ENCODE peak calls at places on chromosomes 13 and 19, in six cellular contexts. K, J, B, Q, E and O are unnamed samples.

GRCh38 chr19:29775575-29775900 is 36.3 kb upstream of the CCNE1 start:
- DNase-seq in K (no peak), J (no peak), B (no peak), Q (no peak), E (no peak), O (no peak)

GRCh38 chr13:90105276-90105675 is 1242.2 kb upstream of the MIR17HG start:
- DNase-seq in K (no peak), J (peak), B (no peak), Q (no peak), E (peak), O (peak)

GRCh38 chr13:34466301-34466700 is 475.8 kb upstream of the NBEA start:
- DNase-seq in K (no peak), J (no peak), B (no peak), Q (no peak), E (no peak), O (no peak)

GRCh38 chr19:36331353-36332228 is 47.4 kb downstream of the ZFP14 start:
- DNase-seq in K (peak), J (peak), B (peak), Q (peak), E (peak), O (peak)

GRCh38 chr19:3024509-3024869 is 4.6 kb downstream of the TLE2 start:
- DNase-seq in K (no peak), J (no peak), B (no peak), Q (no peak), E (no peak), O (no peak)

GRCh38 chr19:29668746-29669609 is 3.7 kb downstream of the PLEKHF1 start:
- DNase-seq in K (no peak), J (no peak), B (no peak), Q (no peak), E (no peak), O (no peak)

GRCh38 chr19:14977128-14977527 is 2.5 kb downstream of the SLC1A6 start:
- DNase-seq in K (no peak), J (no peak), B (no peak), Q (no peak), E (no peak), O (no peak)

GRCh38 chr13:72886272-72887062 is 104.5 kb downstream of the PIBF1 start:
- DNase-seq in K (no peak), J (peak), B (no peak), Q (no peak), E (no peak), O (peak)

GRCh38 chr19:10007811-10008211 is 2.5 kb downstream of the COL5A3 start:
- DNase-seq in K (no peak), J (peak), B (no peak), Q (no peak), E (peak), O (peak)

GRCh38 chr13:45492538-45492937 is 27.8 kb downstream of the COG3 start:
- DNase-seq in K (no peak), J (peak), B (no peak), Q (no peak), E (no peak), O (peak)

GRCh38 chr13:44713793-44714469 is 137.8 kb upstream of the TSC22D1 start:
- DNase-seq in K (no peak), J (peak), B (no peak), Q (no peak), E (peak), O (peak)

GRCh38 chr19:56403764-56404704 is at the start of gene ZNF583:
- DNase-seq in K (peak), J (peak), B (peak), Q (peak), E (peak), O (peak)

GRCh38 chr19:10817291-10818038 is 18.5 kb downstream of the TMED1 start:
- DNase-seq in K (peak), J (peak), B (no peak), Q (peak), E (peak), O (peak)

GRCh38 chr13:98171806-98172569 is 5.1 kb downstream of the RNF113B start:
- DNase-seq in K (peak), J (peak), B (no peak), Q (peak), E (no peak), O (peak)

GRCh38 chr13:42174344-42175162 is 97.4 kb upstream of the AKAP11 start:
- DNase-seq in K (no peak), J (peak), B (no peak), Q (no peak), E (peak), O (no peak)

GRCh38 chr19:55750715-55751114 is 8.2 kb upstream of the RFPL4A start:
- DNase-seq in K (no peak), J (no peak), B (no peak), Q (no peak), E (no peak), O (no peak)

GRCh38 chr13:36998624-36999041 is 507 bp downstream of the ALG5 start:
- DNase-seq in K (peak), J (no peak), B (no peak), Q (no peak), E (no peak), O (peak)

GRCh38 chr19:28737526-28737925 is 475.4 kb downstream of the UQCRFS1 start:
- DNase-seq in K (no peak), J (no peak), B (no peak), Q (no peak), E (no peak), O (no peak)

GRCh38 chr19:10120538-10121198 is 969 bp upstream of the EIF3G start:
- DNase-seq in K (no peak), J (peak), B (no peak), Q (no peak), E (peak), O (peak)

GRCh38 chr13:97978661-97979450 is 25.4 kb downstream of the IPO5 start:
- DNase-seq in K (no peak), J (peak), B (no peak), Q (no peak), E (no peak), O (peak)

GRCh38 chr19:33124207-33125098 is 7.5 kb upstream of the WDR88 start:
- DNase-seq in K (no peak), J (no peak), B (no peak), Q (no peak), E (no peak), O (no peak)

GRCh38 chr19:17334414-17335409 is at the start of gene ANO8:
- DNase-seq in K (peak), J (peak), B (peak), Q (peak), E (peak), O (peak)

GRCh38 chr13:99722931-99723330 is 221.7 kb downstream of the TM9SF2 start:
- DNase-seq in K (no peak), J (no peak), B (no peak), Q (no peak), E (no peak), O (no peak)

GRCh38 chr19:1807695-1808394 is 4.2 kb downstream of the ATP8B3 start:
- DNase-seq in K (peak), J (no peak), B (no peak), Q (no peak), E (no peak), O (no peak)

GRCh38 chr19:2113436-2114211 is 16.9 kb downstream of the IZUMO4 start:
- DNase-seq in K (no peak), J (no peak), B (no peak), Q (no peak), E (no peak), O (peak)

GRCh38 chr13:57375876-57376275 is 208.9 kb downstream of the PRR20E start:
- DNase-seq in K (no peak), J (no peak), B (no peak), Q (no peak), E (no peak), O (no peak)

GRCh38 chr19:15539638-15540037 is 31.3 kb downstream of the CYP4F22 start:
- DNase-seq in K (no peak), J (no peak), B (no peak), Q (no peak), E (no peak), O (no peak)

GRCh38 chr13:112444001-112444311 is 67.8 kb downstream of the SPACA7 start:
- DNase-seq in K (peak), J (peak), B (no peak), Q (no peak), E (no peak), O (peak)

GRCh38 chr19:28296506-28296905 is 916.4 kb downstream of the UQCRFS1 start:
- DNase-seq in K (no peak), J (no peak), B (no peak), Q (no peak), E (peak), O (peak)

GRCh38 chr13:20037908-20038307 is 79.4 kb downstream of the ZMYM2 start:
- DNase-seq in K (no peak), J (no peak), B (no peak), Q (no peak), E (no peak), O (no peak)

GRCh38 chr13:19155321-19155861 is 26.2 kb downstream of the TUBA3C start:
- DNase-seq in K (no peak), J (no peak), B (no peak), Q (no peak), E (no peak), O (no peak)

GRCh38 chr13:22106058-22106457 is 435.2 kb downstream of the FGF9 start:
- DNase-seq in K (no peak), J (no peak), B (no peak), Q (no peak), E (no peak), O (no peak)

GRCh38 chr13:80313668-80314278 is 27.2 kb downstream of the SPRY2 start:
- DNase-seq in K (no peak), J (peak), B (no peak), Q (no peak), E (no peak), O (no peak)

GRCh38 chr19:36032251-36033104 is at the start of gene CLIP3:
- DNase-seq in K (peak), J (peak), B (no peak), Q (no peak), E (no peak), O (peak)

DNA sequence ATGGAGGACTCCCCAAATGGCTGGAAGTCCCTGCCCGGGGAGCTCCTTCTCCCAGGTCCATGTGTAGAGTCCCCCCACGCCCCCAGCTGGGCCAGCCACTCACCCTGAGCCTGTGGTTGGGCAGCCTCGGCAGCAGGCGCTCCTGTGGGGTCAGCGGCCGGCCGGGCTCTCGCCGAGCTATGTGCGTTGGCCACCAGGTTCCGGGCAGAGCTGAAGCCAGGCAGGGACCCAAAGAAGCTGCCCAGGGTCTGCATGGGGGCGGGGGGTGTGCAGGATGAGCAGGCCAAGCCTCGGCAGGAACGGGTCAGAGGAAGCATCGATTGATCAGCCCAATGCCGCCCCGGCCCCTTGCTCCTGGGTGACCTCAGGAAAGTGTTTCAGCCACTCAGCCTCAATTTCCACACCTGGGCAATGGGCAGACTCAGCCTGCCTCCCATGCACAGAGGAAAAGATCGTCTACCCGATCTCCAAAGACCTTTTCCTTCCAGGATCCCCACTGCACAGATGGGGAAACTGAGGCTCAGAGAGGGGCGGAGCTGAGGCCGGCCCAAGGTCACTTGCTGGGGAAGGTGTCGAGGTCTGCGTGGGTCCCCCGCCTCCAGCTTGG is 732 bp downstream of the PLIN4 start:
- DNase-seq in K (no peak), J (no peak), B (no peak), Q (no peak), E (no peak), O (no peak)
- H3K4me3 ChIP-seq in K (no peak), J (peak), B (no peak), Q (no peak), E (no peak), O (no peak)

GRCh38 chr19:44007473-44007872 is 4.7 kb downstream of the ZNF230 start:
- DNase-seq in K (no peak), J (no peak), B (no peak), Q (no peak), E (no peak), O (no peak)
- TF ChIP-seq CTCF in K (no peak), J (no peak), B (no peak), Q (no peak), E (no peak), O (no peak)

DNA sequence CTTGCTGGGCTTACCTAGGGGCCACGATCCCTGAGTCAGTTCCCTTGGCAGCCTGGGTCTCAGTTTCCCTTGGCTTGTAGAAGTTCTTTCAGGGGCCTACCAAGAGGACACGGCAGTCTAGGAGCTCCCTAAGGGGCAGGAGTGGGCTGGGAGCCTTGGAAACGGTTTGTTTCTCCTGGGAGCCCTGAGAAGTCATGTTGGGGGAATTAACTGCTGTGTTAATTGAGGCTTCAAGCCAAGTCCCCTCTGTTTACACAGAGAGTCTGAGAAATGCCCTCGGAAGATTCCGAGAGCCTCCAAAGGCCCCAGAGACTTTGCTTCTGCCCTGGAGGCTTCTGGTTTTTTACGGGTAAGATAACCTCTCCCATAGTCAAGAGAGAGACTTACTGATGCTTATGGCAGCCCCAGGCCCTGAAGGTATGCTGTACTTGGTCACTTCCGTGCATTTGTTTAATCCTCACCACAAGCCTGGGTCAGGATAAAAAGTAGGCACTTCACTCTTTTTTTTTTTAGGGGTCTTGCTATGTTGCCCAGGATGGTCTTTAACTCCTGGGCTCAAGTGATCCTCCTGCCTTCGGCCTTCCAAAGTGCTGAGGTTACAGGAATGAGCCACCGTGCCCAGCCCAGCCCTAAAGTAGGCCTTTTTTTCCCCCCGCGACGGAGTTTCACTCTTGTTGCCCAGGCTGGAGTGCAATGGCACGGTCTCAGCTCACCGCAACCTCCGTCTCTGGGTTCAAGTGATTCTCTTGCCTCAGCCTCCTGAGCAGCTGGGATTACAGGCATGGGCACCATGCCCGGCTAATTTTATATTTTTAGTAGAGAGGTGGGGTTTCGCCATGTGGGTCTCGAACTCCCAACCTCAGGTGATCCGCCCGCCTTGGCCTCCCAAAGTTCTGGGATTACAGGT is 15.1 kb downstream of the IER2 start:
- DNase-seq in K (no peak), J (peak), B (no peak), Q (no peak), E (no peak), O (no peak)
- H3K4me3 ChIP-seq in K (no peak), J (no peak), B (no peak), Q (no peak), E (no peak), O (no peak)

DNA sequence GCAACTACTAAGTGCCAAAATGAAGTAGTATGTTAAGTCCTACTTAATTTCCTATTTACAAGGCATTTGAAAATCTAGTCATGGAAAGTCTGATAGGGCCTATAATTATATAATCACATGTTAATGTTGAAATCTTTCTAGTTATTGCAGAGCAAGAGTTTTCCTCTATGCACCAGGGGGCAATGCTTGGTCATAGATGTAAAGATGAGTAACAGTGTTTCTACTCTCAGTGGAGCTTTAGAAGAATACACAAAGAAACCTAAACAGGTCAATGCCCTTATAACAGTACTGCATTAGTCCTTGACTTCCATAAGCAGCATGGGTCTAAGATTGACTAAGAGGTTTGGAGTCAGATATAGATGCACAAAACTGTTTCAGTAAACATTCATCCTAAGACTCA is 218.7 kb downstream of the KCTD12 start:
- DNase-seq in K (peak), J (peak), B (no peak), Q (no peak), E (no peak), O (peak)
- TF ChIP-seq CTCF in K (peak), J (peak), B (no peak), Q (peak), E (peak), O (peak)

DNA sequence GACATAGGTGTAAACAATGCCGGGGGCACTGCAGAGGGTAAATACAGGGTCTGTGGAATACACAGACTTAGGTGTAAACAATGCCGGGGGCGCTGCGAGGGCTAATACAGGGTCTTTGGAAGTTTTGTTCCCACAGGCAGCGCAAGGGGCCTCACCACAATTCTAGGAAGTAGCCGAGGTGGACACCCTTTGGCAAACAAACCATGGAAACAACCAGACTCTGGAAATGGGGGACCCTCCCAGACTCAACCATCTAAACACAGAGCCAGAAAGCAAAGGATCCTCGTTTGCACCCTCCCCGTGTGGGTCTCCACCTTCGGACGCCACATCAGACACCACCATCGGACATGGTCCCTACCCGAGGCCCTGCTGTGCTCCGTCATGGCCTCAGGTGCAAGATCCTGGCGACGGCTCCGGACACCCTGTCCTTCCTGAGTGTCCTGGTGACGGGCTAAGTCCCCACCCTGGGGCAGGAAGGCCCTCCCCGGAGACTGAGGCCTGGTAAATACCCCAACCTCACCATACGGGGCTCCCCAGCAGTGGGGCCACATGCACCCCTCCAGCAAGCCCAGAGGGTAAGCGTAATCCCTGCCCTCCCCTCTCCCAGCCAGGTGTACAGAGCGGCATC is 16.7 kb upstream of the PLPP2 start:
- DNase-seq in K (no peak), J (no peak), B (no peak), Q (no peak), E (no peak), O (no peak)
- H3K4me3 ChIP-seq in K (no peak), J (no peak), B (no peak), Q (no peak), E (no peak), O (no peak)

DNA sequence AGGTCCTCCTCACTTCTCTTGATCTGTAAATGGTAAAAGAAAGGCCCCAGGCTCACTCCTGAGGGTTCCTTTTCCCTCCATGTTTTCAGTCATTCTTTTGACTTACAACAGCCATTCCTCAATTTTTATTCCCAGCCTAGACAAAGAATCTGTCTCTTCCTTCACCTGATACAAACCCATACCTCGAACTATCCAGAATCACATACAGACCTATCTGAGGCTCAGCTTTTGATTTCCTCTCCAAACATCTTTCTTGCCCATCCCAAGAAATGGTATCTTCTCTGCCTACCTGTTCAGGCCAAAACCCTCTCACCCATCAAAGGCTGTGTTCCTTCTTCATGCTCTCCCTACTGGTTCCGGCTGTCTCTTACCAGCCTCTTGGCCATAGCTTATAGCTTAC is 2.2 kb downstream of the CHMP2A start:
- DNase-seq in K (no peak), J (no peak), B (no peak), Q (no peak), E (no peak), O (no peak)
- TF ChIP-seq CTCF in K (no peak), J (no peak), B (no peak), Q (no peak), E (no peak), O (no peak)

DNA sequence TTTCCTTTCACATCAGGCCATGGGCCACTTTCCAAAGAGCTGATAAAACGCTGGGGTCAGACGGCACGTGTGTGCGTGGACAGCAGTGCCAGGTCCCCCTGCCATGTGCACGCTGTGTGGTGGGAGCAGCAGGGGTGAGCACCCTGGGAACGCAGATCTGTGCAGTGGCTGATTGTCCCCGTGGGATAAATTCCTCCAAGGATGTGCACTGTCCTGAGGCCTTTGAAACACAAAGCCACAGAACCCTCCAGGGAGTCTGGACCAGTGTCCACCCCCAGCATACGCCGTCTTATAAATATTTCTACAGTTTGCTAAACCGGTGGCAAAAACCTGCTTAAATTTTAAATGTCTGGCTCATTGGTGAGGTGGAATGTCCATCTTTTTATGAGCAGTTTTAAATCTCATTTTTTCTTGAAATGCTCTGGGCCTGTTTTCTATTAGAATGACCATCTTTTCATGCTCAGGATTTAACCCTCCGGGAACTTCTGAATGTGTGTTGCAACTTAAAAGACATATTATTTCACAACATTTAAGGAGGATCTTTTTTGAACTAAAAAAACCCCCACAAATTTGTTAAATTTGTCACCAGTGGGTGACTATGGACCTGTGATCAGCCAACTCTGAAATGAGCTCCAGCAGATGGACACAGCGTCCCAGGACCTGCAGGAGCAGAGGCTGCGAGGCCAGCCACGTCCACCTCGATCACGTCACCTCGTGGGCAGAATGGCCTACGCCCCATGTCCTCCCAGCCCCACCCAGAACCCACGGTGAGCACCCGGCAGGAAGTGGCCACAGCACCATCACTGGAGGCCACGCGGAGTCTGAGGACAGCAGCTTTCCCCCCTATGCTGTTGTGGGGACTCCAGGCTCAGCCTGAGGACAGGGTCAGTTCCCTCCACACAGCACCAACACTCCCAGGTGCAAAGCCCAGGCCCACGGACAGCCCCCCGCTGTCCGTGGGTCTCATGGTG is 68.6 kb downstream of the RASA3 start:
- DNase-seq in K (no peak), J (peak), B (no peak), Q (peak), E (peak), O (peak)
- H3K4me3 ChIP-seq in K (peak), J (peak), B (peak), Q (peak), E (peak), O (peak)